ENCODE peak calls at places on chromosomes 6 and 20, in four cellular contexts. S, Q, Z and D are unnamed samples. For H3K4me1, the result is how much of the 10 kb centered on the place peaks cover.

GRCh38 chr6:111038534-111039252 is 48.6 kb upstream of the SLC16A10 start:
- DNase-seq in Z (no peak), S (no peak), Q (no peak), D (no peak)

GRCh38 chr6:11233936-11234573 is 1.6 kb upstream of the NEDD9 start:
- DNase-seq in Z (no peak), Q (no peak), S (no peak), D (no peak)

GRCh38 chr6:10316327-10316726 is 98.5 kb downstream of the TFAP2A start:
- DNase-seq in Q (no peak), Z (no peak), S (no peak), D (no peak)

GRCh38 chr20:9966966-9967365 is 67.8 kb upstream of the ANKEF1 start:
- DNase-seq in Q (no peak), Z (no peak), S (no peak), D (no peak)

GRCh38 chr6:95143408-95144180 is 433.7 kb upstream of the MANEA start:
- DNase-seq in Z (no peak), Q (no peak), S (no peak), D (no peak)

GRCh38 chr20:25053207-25054132 is 4.5 kb downstream of the ACSS1 start:
- DNase-seq in S (peak), Q (no peak), Z (peak), D (peak)

GRCh38 chr20:33567949-33568348 is 78.1 kb downstream of the CBFA2T2 start:
- DNase-seq in Q (no peak), S (no peak), Z (no peak), D (no peak)

GRCh38 chr6:20540683-20541082 is 6.4 kb downstream of the CDKAL1 start:
- DNase-seq in Q (no peak), S (no peak), Z (no peak), D (no peak)

GRCh38 chr6:80163754-80164187 is 57.3 kb downstream of the BCKDHB start:
- DNase-seq in Q (no peak), Z (no peak), S (no peak), D (no peak)

GRCh38 chr6:168032383-168032760 is 34.9 kb downstream of the KIF25 start:
- DNase-seq in Z (no peak), Q (no peak), S (no peak), D (no peak)

GRCh38 chr6:41723178-41723935 is 12.1 kb downstream of the TFEB start:
- DNase-seq in Q (peak), S (peak), Z (peak), D (peak)

GRCh38 chr6:20757761-20758160 is 223.5 kb downstream of the CDKAL1 start:
- DNase-seq in S (no peak), Z (no peak), Q (no peak), D (no peak)

GRCh38 chr20:60931691-60932090 is 320.4 kb upstream of the CDH4 start:
- DNase-seq in S (no peak), Z (no peak), Q (no peak), D (no peak)

GRCh38 chr6:17865243-17865642 is 122.2 kb downstream of the KIF13A start:
- DNase-seq in S (peak), Q (peak), Z (no peak), D (no peak)

GRCh38 chr6:90468080-90468479 is 118.8 kb downstream of the MAP3K7 start:
- DNase-seq in Z (no peak), Q (no peak), S (no peak), D (no peak)

GRCh38 chr20:36149469-36149868 is 5.1 kb upstream of the EPB41L1 start:
- DNase-seq in Q (no peak), Z (peak), S (no peak), D (no peak)

GRCh38 chr20:53578492-53579222 is 15.0 kb downstream of the ZNF217 start:
- DNase-seq in Q (peak), Z (peak), S (peak), D (no peak)

GRCh38 chr20:53581444-53582311 is 12.0 kb downstream of the ZNF217 start:
- DNase-seq in Q (no peak), Z (peak), S (no peak), D (no peak)

GRCh38 chr20:53579266-53579580 is 14.4 kb downstream of the ZNF217 start:
- DNase-seq in S (peak), Z (peak), Q (no peak), D (no peak)

GRCh38 chr20:53579581-53580375 is 13.9 kb downstream of the ZNF217 start:
- DNase-seq in Q (no peak), Z (peak), S (peak), D (no peak)

GRCh38 chr20:53580376-53581111 is 13.1 kb downstream of the ZNF217 start:
- DNase-seq in Z (peak), S (no peak), Q (no peak), D (no peak)
- H3K4me1 ChIP-seq in Z (half or more), S (under half), Q (half or more), D (half or more)

GRCh38 chr6:139161817-139162284 is 27.0 kb downstream of the HECA start:
- DNase-seq in Q (no peak), S (no peak), Z (no peak), D (no peak)
- H3K27ac ChIP-seq in Q (no peak), S (no peak), Z (peak), D (no peak)

GRCh38 chr6:169933839-169934698 is 182.6 kb downstream of the ERMARD start:
- DNase-seq in Z (peak), Q (peak), S (peak), D (peak)
- TF ChIP-seq POLR2A in Z (no peak), Q (no peak), S (no peak), D (no peak)

GRCh38 chr6:143677577-143677890 is 231 bp upstream of the PHACTR2 start:
- DNase-seq in S (no peak), Z (no peak), Q (no peak), D (no peak)
- H3K4me1 ChIP-seq in S (under half), Z (half or more), Q (under half), D (half or more)

DNA sequence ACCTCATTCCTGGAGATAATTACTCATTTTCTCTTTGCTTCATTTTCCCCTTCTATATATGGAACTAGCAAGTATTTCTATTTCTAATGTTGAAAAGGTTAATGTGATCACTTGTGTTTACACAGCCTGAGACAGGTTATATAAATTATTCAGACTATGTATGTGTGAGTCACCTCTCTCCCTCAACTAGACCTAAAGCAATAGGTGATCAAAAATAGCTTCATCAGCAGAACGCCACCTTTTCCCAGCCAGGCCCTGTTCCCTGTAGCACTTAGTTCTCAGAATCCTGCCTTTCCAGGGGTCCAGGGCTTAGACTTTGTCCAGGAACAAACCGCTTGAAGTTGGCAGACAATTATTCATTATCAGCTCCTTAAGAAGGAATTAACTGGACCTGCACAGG is 125.3 kb upstream of the EXOC2 start:
- DNase-seq in S (no peak), Q (no peak), Z (no peak), D (no peak)
- H3K27ac ChIP-seq in S (no peak), Q (no peak), Z (no peak), D (no peak)